ENCODE peak calls at places on chromosomes 5 and 9, in four cellular contexts. One of them, this sample, is unnamed.

GRCh38 chr5:17374973-17375844 is 122.8 kb upstream of the TAF11L2 start:
- DNase-seq in transverse colon: no peak
- DNase-seq in CD8-positive, alpha-beta T cell: no peak
- DNase-seq in esophagus squamous epithelium: no peak
- DNase-seq in this sample: no peak

GRCh38 chr5:40074801-40075200 is 604.9 kb upstream of the PTGER4 start:
- DNase-seq in transverse colon: no peak
- DNase-seq in CD8-positive, alpha-beta T cell: no peak
- DNase-seq in esophagus squamous epithelium: no peak
- DNase-seq in this sample: no peak

GRCh38 chr9:38091310-38092199 is 22.5 kb upstream of the SHB start:
- DNase-seq in transverse colon: no peak
- DNase-seq in CD8-positive, alpha-beta T cell: no peak
- DNase-seq in esophagus squamous epithelium: no peak
- DNase-seq in this sample: no peak

GRCh38 chr5:6868816-6869215 is 155.6 kb downstream of the TENT4A start:
- DNase-seq in transverse colon: no peak
- DNase-seq in CD8-positive, alpha-beta T cell: no peak
- DNase-seq in esophagus squamous epithelium: no peak
- DNase-seq in this sample: no peak

GRCh38 chr9:108521063-108521462 is 334.7 kb downstream of the ACTL7B start:
- DNase-seq in transverse colon: no peak
- DNase-seq in CD8-positive, alpha-beta T cell: no peak
- DNase-seq in esophagus squamous epithelium: no peak
- DNase-seq in this sample: no peak

GRCh38 chr5:42360061-42360460 is 63.2 kb upstream of the GHR start:
- DNase-seq in transverse colon: no peak
- DNase-seq in CD8-positive, alpha-beta T cell: no peak
- DNase-seq in esophagus squamous epithelium: no peak
- DNase-seq in this sample: no peak

GRCh38 chr5:96149546-96149945 is 187.9 kb upstream of the ELL2 start:
- DNase-seq in transverse colon: no peak
- DNase-seq in CD8-positive, alpha-beta T cell: no peak
- DNase-seq in esophagus squamous epithelium: no peak
- DNase-seq in this sample: no peak

GRCh38 chr9:116271307-116271706 is 117.7 kb downstream of the PAPPA start:
- DNase-seq in transverse colon: no peak
- DNase-seq in CD8-positive, alpha-beta T cell: no peak
- DNase-seq in esophagus squamous epithelium: no peak
- DNase-seq in this sample: no peak

GRCh38 chr9:116476935-116477381 is 210.1 kb upstream of the TRIM32 start:
- DNase-seq in transverse colon: no peak
- DNase-seq in CD8-positive, alpha-beta T cell: no peak
- DNase-seq in esophagus squamous epithelium: no peak
- DNase-seq in this sample: no peak

GRCh38 chr5:132055808-132056609 is 4.4 kb upstream of the IL3 start:
- DNase-seq in transverse colon: no peak
- DNase-seq in CD8-positive, alpha-beta T cell: peak
- DNase-seq in esophagus squamous epithelium: no peak
- DNase-seq in this sample: peak

GRCh38 chr5:68456756-68457217 is 241.2 kb downstream of the PIK3R1 start:
- DNase-seq in transverse colon: peak
- DNase-seq in CD8-positive, alpha-beta T cell: no peak
- DNase-seq in esophagus squamous epithelium: no peak
- DNase-seq in this sample: no peak

GRCh38 chr5:16976625-16977008 is 40.5 kb upstream of the MYO10 start:
- DNase-seq in transverse colon: no peak
- DNase-seq in CD8-positive, alpha-beta T cell: no peak
- DNase-seq in esophagus squamous epithelium: no peak
- DNase-seq in this sample: no peak

GRCh38 chr5:171957591-171958251 is 48.7 kb downstream of the FBXW11 start:
- DNase-seq in transverse colon: no peak
- DNase-seq in CD8-positive, alpha-beta T cell: peak
- DNase-seq in esophagus squamous epithelium: no peak
- DNase-seq in this sample: no peak

GRCh38 chr9:15572200-15572599 is 19.4 kb downstream of the CCDC171 start:
- DNase-seq in transverse colon: no peak
- DNase-seq in CD8-positive, alpha-beta T cell: no peak
- DNase-seq in esophagus squamous epithelium: no peak
- DNase-seq in this sample: no peak

GRCh38 chr5:96976-97640 is 5.1 kb downstream of the PLEKHG4B start:
- DNase-seq in transverse colon: no peak
- DNase-seq in CD8-positive, alpha-beta T cell: no peak
- DNase-seq in esophagus squamous epithelium: no peak
- DNase-seq in this sample: no peak

GRCh38 chr5:149445343-149445738 is 66.2 kb upstream of the IL17B start:
- DNase-seq in transverse colon: no peak
- DNase-seq in CD8-positive, alpha-beta T cell: no peak
- DNase-seq in esophagus squamous epithelium: no peak
- DNase-seq in this sample: no peak

GRCh38 chr5:149447373-149448367 is 68.6 kb upstream of the IL17B start:
- DNase-seq in transverse colon: no peak
- DNase-seq in CD8-positive, alpha-beta T cell: no peak
- DNase-seq in esophagus squamous epithelium: no peak
- DNase-seq in this sample: no peak

GRCh38 chr5:149442563-149443182 is 63.6 kb upstream of the IL17B start:
- DNase-seq in transverse colon: peak
- DNase-seq in CD8-positive, alpha-beta T cell: peak
- DNase-seq in esophagus squamous epithelium: no peak
- DNase-seq in this sample: peak

GRCh38 chr5:149443210-149443609 is 64.1 kb upstream of the IL17B start:
- DNase-seq in transverse colon: no peak
- DNase-seq in CD8-positive, alpha-beta T cell: no peak
- DNase-seq in esophagus squamous epithelium: no peak
- DNase-seq in this sample: no peak

DNA sequence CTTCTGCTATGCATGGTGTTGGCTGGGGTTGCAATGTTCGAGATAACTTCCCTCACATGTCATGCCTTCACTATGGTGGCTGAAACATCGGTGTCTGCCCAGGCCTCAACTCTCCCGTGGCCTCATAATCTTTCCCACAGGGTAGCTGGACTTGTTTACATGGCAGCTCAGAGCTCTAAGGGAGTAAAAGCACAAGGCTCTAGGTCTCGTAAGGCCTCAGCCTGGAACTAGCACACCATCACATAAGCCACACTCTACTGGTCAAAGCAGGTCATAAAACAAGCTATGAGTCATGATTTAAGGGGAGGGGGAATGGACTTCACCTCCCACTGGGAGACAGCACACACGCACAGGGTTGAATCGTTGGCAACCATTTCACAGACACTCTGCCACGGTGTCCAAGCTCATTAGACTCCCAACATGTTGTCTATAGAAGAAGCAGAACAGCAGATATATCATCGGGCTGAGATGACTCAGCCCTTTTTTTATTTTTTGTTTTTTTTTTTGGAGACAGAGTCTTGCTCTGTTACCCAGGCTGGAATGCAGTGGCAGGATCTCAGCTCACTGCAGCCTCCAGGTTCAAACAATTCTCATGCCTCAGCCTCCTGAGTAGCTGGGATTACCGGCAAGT is 66.8 kb upstream of the IL17B start:
- DNase-seq in transverse colon: no peak
- DNase-seq in CD8-positive, alpha-beta T cell: no peak
- DNase-seq in esophagus squamous epithelium: no peak
- DNase-seq in this sample: no peak
- TF ChIP-seq CTCF in transverse colon: no peak
- TF ChIP-seq CTCF in CD8-positive, alpha-beta T cell: no peak
- TF ChIP-seq CTCF in esophagus squamous epithelium: no peak
- TF ChIP-seq CTCF in this sample: no peak

GRCh38 chr5:111299067-111299481 is 74.9 kb downstream of the CAMK4 start:
- DNase-seq in transverse colon: no peak
- DNase-seq in CD8-positive, alpha-beta T cell: no peak
- DNase-seq in esophagus squamous epithelium: no peak
- DNase-seq in this sample: no peak

GRCh38 chr5:111301264-111301663 is 77.1 kb downstream of the CAMK4 start:
- DNase-seq in transverse colon: no peak
- DNase-seq in CD8-positive, alpha-beta T cell: no peak
- DNase-seq in esophagus squamous epithelium: no peak
- DNase-seq in this sample: no peak

GRCh38 chr5:111296570-111296969 is 72.4 kb downstream of the CAMK4 start:
- DNase-seq in transverse colon: no peak
- DNase-seq in CD8-positive, alpha-beta T cell: no peak
- DNase-seq in esophagus squamous epithelium: no peak
- DNase-seq in this sample: no peak

GRCh38 chr5:111299831-111300432 is 75.7 kb downstream of the CAMK4 start:
- DNase-seq in transverse colon: no peak
- DNase-seq in CD8-positive, alpha-beta T cell: no peak
- DNase-seq in esophagus squamous epithelium: no peak
- DNase-seq in this sample: no peak

GRCh38 chr5:111295649-111296048 is 71.5 kb downstream of the CAMK4 start:
- DNase-seq in transverse colon: no peak
- DNase-seq in CD8-positive, alpha-beta T cell: no peak
- DNase-seq in esophagus squamous epithelium: no peak
- DNase-seq in this sample: no peak
- TF ChIP-seq CTCF in transverse colon: no peak
- TF ChIP-seq CTCF in CD8-positive, alpha-beta T cell: no peak
- TF ChIP-seq CTCF in esophagus squamous epithelium: no peak
- TF ChIP-seq CTCF in this sample: no peak

GRCh38 chr5:123120197-123120596 is 31.2 kb downstream of the PRDM6 start:
- DNase-seq in transverse colon: no peak
- DNase-seq in CD8-positive, alpha-beta T cell: no peak
- DNase-seq in esophagus squamous epithelium: no peak
- DNase-seq in this sample: no peak
- TF ChIP-seq CTCF in transverse colon: no peak
- TF ChIP-seq CTCF in CD8-positive, alpha-beta T cell: no peak
- TF ChIP-seq CTCF in esophagus squamous epithelium: peak
- TF ChIP-seq CTCF in this sample: no peak

DNA sequence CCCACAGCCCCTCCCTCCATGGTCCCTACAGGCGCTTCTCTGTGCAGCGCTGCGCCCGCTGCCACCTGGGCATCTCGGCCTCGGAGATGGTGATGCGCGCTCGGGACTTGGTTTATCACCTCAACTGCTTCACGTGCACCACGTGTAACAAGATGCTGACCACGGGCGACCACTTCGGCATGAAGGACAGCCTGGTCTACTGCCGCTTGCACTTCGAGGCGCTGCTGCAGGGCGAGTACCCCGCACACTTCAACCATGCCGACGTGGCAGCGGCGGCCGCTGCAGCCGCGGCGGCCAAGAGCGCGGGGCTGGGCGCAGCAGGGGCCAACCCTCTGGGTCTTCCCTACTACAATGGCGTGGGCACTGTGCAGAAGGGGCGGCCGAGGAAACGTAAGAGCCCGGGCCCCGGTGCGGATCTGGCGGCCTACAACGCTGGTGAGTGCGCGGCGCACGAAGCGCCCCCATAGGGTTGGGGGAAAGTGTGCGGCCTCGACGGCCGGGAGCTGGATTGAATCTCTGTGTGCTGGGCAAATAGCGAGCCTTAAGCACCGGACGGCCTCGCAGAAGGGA is 3.6 kb downstream of the LHX2 start:
- DNase-seq in transverse colon: no peak
- DNase-seq in CD8-positive, alpha-beta T cell: no peak
- DNase-seq in esophagus squamous epithelium: no peak
- DNase-seq in this sample: no peak
- TF ChIP-seq CTCF in transverse colon: no peak
- TF ChIP-seq CTCF in CD8-positive, alpha-beta T cell: no peak
- TF ChIP-seq CTCF in esophagus squamous epithelium: no peak
- TF ChIP-seq CTCF in this sample: no peak

DNA sequence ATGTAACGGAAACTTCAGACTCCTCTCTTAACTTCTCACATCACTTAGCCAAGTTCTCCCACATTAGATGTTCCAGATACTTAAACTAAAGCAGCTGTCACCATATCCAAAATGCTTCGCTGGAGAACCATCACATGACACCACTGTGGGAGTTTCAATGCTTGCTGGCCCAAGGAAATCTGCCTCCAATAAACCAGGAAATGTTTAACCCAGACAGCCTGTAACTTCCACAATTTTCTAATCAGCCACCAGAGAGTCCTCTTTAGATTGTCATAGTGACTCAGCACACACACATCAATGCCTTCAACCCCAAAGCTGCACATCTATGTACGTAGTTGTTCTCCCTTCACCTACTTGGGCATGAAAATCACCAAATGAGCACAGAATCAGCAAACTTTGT is 118.7 kb downstream of the LPAR1 start:
- DNase-seq in transverse colon: no peak
- DNase-seq in CD8-positive, alpha-beta T cell: no peak
- DNase-seq in esophagus squamous epithelium: no peak
- DNase-seq in this sample: no peak
- TF ChIP-seq CTCF in transverse colon: no peak
- TF ChIP-seq CTCF in CD8-positive, alpha-beta T cell: no peak
- TF ChIP-seq CTCF in esophagus squamous epithelium: no peak
- TF ChIP-seq CTCF in this sample: no peak

DNA sequence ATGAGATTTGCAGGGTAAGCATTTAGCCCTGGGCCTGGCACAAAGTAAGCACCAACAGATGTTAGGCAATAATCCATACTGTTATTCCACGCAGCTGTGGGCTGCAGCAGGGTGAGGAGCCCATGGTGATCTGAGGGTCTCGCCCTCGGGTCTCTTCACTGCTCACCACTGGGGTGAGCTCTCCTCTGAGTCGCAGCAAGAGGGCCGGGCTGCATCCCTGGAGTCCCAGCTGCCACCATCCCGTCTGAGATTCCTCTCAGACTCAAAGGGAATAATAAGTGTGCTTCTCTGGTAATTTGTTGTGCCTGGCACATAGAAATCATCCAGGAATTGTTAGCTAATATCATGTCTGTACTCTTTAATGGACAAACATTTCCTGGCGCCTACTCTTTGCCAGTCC is 6.9 kb downstream of the NKX2-5 start:
- DNase-seq in transverse colon: no peak
- DNase-seq in CD8-positive, alpha-beta T cell: no peak
- DNase-seq in esophagus squamous epithelium: no peak
- DNase-seq in this sample: no peak
- TF ChIP-seq CTCF in transverse colon: no peak
- TF ChIP-seq CTCF in CD8-positive, alpha-beta T cell: no peak
- TF ChIP-seq CTCF in esophagus squamous epithelium: no peak
- TF ChIP-seq CTCF in this sample: no peak

GRCh38 chr5:76811214-76811613 is 7.6 kb upstream of the F2RL1 start:
- DNase-seq in transverse colon: no peak
- DNase-seq in CD8-positive, alpha-beta T cell: no peak
- DNase-seq in esophagus squamous epithelium: no peak
- DNase-seq in this sample: no peak

GRCh38 chr5:76810236-76810635 is 8.6 kb upstream of the F2RL1 start:
- DNase-seq in transverse colon: no peak
- DNase-seq in CD8-positive, alpha-beta T cell: no peak
- DNase-seq in esophagus squamous epithelium: no peak
- DNase-seq in this sample: no peak

GRCh38 chr5:76809141-76809540 is 9.7 kb upstream of the F2RL1 start:
- DNase-seq in transverse colon: no peak
- DNase-seq in CD8-positive, alpha-beta T cell: no peak
- DNase-seq in esophagus squamous epithelium: no peak
- DNase-seq in this sample: no peak

GRCh38 chr5:76816110-76816831 is 2.6 kb upstream of the F2RL1 start:
- DNase-seq in transverse colon: no peak
- DNase-seq in CD8-positive, alpha-beta T cell: no peak
- DNase-seq in esophagus squamous epithelium: no peak
- DNase-seq in this sample: no peak

DNA sequence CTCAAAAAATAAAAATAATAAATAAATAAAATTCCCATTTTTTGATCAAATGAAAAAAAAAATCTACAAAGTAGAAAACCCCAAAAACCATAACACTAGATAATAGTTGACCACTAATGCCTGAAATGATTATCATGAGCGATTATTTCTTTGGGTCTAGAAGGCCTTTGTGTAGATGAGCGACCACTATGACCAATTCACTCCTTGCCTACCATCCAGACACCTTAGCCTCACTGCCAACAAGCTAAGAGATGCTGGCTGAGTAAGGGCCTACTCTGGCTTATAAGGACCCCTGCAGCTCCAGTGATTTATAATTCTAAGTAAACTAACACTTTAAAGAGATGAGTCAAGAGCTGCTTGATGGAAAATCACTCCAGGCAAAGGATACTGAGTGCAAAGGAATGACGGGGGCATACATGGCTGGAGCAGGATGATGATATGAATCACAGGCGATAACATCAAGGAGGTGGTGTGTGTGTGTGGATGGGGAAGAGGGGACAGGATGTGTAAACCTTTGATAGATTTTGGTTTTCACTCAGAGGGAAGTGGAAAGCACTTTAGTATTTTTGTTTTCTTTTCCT is 4.8 kb upstream of the F2RL1 start:
- DNase-seq in transverse colon: no peak
- DNase-seq in CD8-positive, alpha-beta T cell: no peak
- DNase-seq in esophagus squamous epithelium: no peak
- DNase-seq in this sample: no peak
- TF ChIP-seq CTCF in transverse colon: no peak
- TF ChIP-seq CTCF in CD8-positive, alpha-beta T cell: no peak
- TF ChIP-seq CTCF in esophagus squamous epithelium: no peak
- TF ChIP-seq CTCF in this sample: no peak

This sample was measured in activated B cell treated with CpG ODN at 0.5 μM for 24 hours.